ENCODE peak calls at places on chromosomes 11 and 22, in seven cellular contexts. One of them, this sample, is unnamed.

GRCh38 chr22:34798605-34799004 is 267.4 kb upstream of the ISX start:
- DNase-seq in astrocyte of the cerebellum: no peak
- DNase-seq in cardiac fibroblast: no peak
- DNase-seq in tibial artery: no peak
- DNase-seq in nephron progenitor cell: no peak
- DNase-seq in breast epithelium: no peak
- DNase-seq in CD8-positive, alpha-beta T cell: no peak
- DNase-seq in this sample: no peak

GRCh38 chr11:7656704-7657103 is 16.6 kb downstream of the CYB5R2 start:
- DNase-seq in nephron progenitor cell: no peak
- DNase-seq in breast epithelium: no peak
- DNase-seq in tibial artery: no peak
- DNase-seq in cardiac fibroblast: no peak
- DNase-seq in CD8-positive, alpha-beta T cell: no peak
- DNase-seq in astrocyte of the cerebellum: no peak
- DNase-seq in this sample: no peak

GRCh38 chr11:22566293-22566692 is 59.3 kb downstream of the FANCF start:
- DNase-seq in breast epithelium: no peak
- DNase-seq in tibial artery: no peak
- DNase-seq in astrocyte of the cerebellum: no peak
- DNase-seq in nephron progenitor cell: peak; percentile 8
- DNase-seq in cardiac fibroblast: no peak
- DNase-seq in CD8-positive, alpha-beta T cell: no peak
- DNase-seq in this sample: no peak

GRCh38 chr11:35621620-35622019 is 3.4 kb downstream of the FJX1 start:
- DNase-seq in astrocyte of the cerebellum: no peak
- DNase-seq in breast epithelium: no peak
- DNase-seq in cardiac fibroblast: peak; percentile 53
- DNase-seq in CD8-positive, alpha-beta T cell: no peak
- DNase-seq in tibial artery: no peak
- DNase-seq in nephron progenitor cell: no peak
- DNase-seq in this sample: no peak

GRCh38 chr11:66612458-66612857 is 4.0 kb upstream of the RBM14 start:
- DNase-seq in CD8-positive, alpha-beta T cell: no peak
- DNase-seq in astrocyte of the cerebellum: no peak
- DNase-seq in cardiac fibroblast: no peak
- DNase-seq in nephron progenitor cell: no peak
- DNase-seq in breast epithelium: no peak
- DNase-seq in tibial artery: no peak
- DNase-seq in this sample: no peak

GRCh38 chr11:77580712-77581337 is 8.9 kb upstream of the AQP11 start:
- DNase-seq in nephron progenitor cell: peak; percentile 20
- DNase-seq in CD8-positive, alpha-beta T cell: no peak
- DNase-seq in astrocyte of the cerebellum: no peak
- DNase-seq in tibial artery: no peak
- DNase-seq in cardiac fibroblast: peak; percentile 37
- DNase-seq in breast epithelium: no peak
- DNase-seq in this sample: no peak

GRCh38 chr22:17974703-17975372 is 49.5 kb downstream of the MICAL3 start:
- DNase-seq in tibial artery: no peak
- DNase-seq in CD8-positive, alpha-beta T cell: no peak
- DNase-seq in breast epithelium: no peak
- DNase-seq in cardiac fibroblast: no peak
- DNase-seq in nephron progenitor cell: no peak
- DNase-seq in astrocyte of the cerebellum: no peak
- DNase-seq in this sample: no peak

GRCh38 chr22:49917997-49918910 is at the start of the genes ALG12 and CRELD2:
- DNase-seq in tibial artery: peak; percentile 98
- DNase-seq in astrocyte of the cerebellum: peak; percentile 90
- DNase-seq in cardiac fibroblast: peak; percentile 97
- DNase-seq in breast epithelium: peak; percentile 99
- DNase-seq in CD8-positive, alpha-beta T cell: peak; percentile 96
- DNase-seq in nephron progenitor cell: peak; percentile 98
- DNase-seq in this sample: peak; percentile 99

GRCh38 chr22:37169412-37169811 is 18.6 kb downstream of the C1QTNF6 start:
- DNase-seq in nephron progenitor cell: no peak
- DNase-seq in breast epithelium: peak; percentile 50
- DNase-seq in cardiac fibroblast: no peak
- DNase-seq in CD8-positive, alpha-beta T cell: no peak
- DNase-seq in astrocyte of the cerebellum: no peak
- DNase-seq in tibial artery: no peak
- DNase-seq in this sample: peak; percentile 4

GRCh38 chr22:37172266-37173245 is 15.5 kb downstream of the C1QTNF6 start:
- DNase-seq in CD8-positive, alpha-beta T cell: no peak
- DNase-seq in nephron progenitor cell: no peak
- DNase-seq in tibial artery: no peak
- DNase-seq in cardiac fibroblast: no peak
- DNase-seq in astrocyte of the cerebellum: no peak
- DNase-seq in breast epithelium: peak; percentile 38
- DNase-seq in this sample: peak; percentile 33

GRCh38 chr22:37167981-37168647 is 18.4 kb upstream of the IL2RB start:
- DNase-seq in cardiac fibroblast: no peak
- DNase-seq in astrocyte of the cerebellum: no peak
- DNase-seq in breast epithelium: no peak
- DNase-seq in nephron progenitor cell: no peak
- DNase-seq in CD8-positive, alpha-beta T cell: no peak
- DNase-seq in tibial artery: peak; percentile 7
- DNase-seq in this sample: no peak

GRCh38 chr22:37171662-37172061 is 16.4 kb downstream of the C1QTNF6 start:
- DNase-seq in astrocyte of the cerebellum: no peak
- DNase-seq in cardiac fibroblast: no peak
- DNase-seq in breast epithelium: no peak
- DNase-seq in nephron progenitor cell: no peak
- DNase-seq in tibial artery: no peak
- DNase-seq in CD8-positive, alpha-beta T cell: no peak
- DNase-seq in this sample: no peak

DNA sequence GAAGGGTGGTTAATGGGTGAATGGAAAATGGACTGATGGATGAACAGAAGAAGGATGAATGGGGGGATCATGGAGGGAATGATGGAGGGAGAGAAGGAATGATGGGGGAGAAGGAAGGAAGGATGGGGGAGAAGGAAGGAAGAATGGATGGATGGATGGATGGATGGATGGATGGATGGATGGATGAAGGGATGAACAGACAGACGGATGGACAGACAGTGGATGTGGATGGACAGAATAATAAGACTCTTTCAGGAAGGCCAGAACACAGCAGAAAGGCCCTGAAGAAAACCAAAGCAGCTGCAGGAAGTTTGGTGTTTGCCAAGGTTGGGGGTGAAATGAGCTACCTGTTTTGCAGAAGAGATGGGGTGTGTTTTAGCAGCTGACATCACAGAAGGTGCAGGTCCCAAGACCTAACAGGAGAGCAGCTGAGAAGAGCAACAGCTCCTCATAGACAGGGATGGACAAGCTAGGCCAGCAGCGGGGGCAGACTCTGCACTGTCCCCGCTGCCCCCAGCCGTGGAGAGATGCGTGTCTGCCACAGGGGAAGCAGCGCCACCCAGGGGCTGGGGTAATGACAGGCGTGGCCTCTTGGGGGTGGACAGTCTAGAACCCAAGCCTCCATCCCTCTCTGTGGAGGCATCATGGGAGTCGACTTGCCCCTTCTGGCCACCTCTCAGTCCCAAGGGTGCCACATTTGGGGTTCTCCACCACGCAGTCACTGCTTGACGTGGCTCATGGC is 17.9 kb downstream of the C1QTNF6 start:
- DNase-seq in nephron progenitor cell: no peak
- DNase-seq in breast epithelium: peak; percentile 15
- DNase-seq in astrocyte of the cerebellum: no peak
- DNase-seq in cardiac fibroblast: no peak
- DNase-seq in CD8-positive, alpha-beta T cell: no peak
- DNase-seq in tibial artery: peak; percentile 19
- DNase-seq in this sample: no peak
- TF ChIP-seq CTCF in nephron progenitor cell: no peak
- TF ChIP-seq CTCF in breast epithelium: no peak
- TF ChIP-seq CTCF in astrocyte of the cerebellum: no peak
- TF ChIP-seq CTCF in cardiac fibroblast: no peak
- TF ChIP-seq CTCF in CD8-positive, alpha-beta T cell: no peak
- TF ChIP-seq CTCF in tibial artery: no peak
- TF ChIP-seq CTCF in this sample: no peak

GRCh38 chr11:33658195-33658900 is 42.3 kb downstream of the C11orf91 start:
- DNase-seq in nephron progenitor cell: no peak
- DNase-seq in astrocyte of the cerebellum: no peak
- DNase-seq in CD8-positive, alpha-beta T cell: no peak
- DNase-seq in cardiac fibroblast: no peak
- DNase-seq in tibial artery: no peak
- DNase-seq in breast epithelium: no peak
- DNase-seq in this sample: no peak
- TF ChIP-seq CTCF in nephron progenitor cell: no peak
- TF ChIP-seq CTCF in astrocyte of the cerebellum: no peak
- TF ChIP-seq CTCF in CD8-positive, alpha-beta T cell: no peak
- TF ChIP-seq CTCF in cardiac fibroblast: no peak
- TF ChIP-seq CTCF in tibial artery: no peak
- TF ChIP-seq CTCF in breast epithelium: no peak
- TF ChIP-seq CTCF in this sample: no peak

DNA sequence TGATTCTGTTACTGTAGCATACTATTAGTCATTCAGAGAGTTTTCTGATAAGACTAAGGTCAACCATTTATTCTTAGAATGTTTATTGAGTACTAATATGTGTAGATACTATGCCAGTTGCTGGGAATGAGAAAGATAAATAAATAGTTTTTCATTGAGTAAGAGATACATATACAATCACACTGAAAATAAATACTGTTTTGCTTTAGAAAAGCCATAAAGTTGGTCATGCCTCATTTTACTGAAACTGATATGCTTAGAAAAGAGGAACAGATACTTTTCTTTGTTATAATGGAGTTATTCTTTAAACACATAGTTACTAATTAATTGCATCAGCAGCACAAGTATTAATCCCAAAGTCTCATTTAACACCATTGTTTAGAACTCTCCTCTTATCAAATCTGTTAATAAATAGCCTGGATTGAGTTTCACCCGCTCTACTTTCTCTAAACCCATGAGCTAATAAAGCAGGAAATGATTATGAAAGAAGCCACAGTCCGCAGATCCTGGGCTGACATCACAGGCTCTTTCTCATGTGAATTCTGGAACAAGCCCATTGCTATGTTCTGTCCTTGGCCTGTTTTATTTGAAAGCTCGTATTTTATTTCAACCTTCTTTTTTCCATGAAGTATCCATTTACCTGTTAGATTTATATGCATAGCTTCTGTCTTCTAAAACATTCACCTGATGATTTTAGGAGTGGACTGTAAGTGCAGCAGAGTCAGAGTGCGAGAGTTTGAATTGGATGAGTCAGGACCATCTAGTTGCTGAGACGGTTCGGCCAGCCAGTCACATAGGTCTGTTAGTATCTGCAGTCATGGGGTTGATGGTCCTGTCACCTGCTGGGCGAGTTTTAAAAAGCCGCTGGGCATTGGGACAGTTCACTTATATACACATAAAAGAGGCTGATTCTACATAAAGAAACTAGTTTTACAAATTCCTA is 35.5 kb downstream of the PIWIL4 start:
- DNase-seq in cardiac fibroblast: peak; percentile 86
- DNase-seq in tibial artery: peak; percentile 59
- DNase-seq in nephron progenitor cell: no peak
- DNase-seq in CD8-positive, alpha-beta T cell: no peak
- DNase-seq in astrocyte of the cerebellum: no peak
- DNase-seq in breast epithelium: no peak
- DNase-seq in this sample: peak; percentile 61
- TF ChIP-seq CTCF in cardiac fibroblast: peak; percentile 52
- TF ChIP-seq CTCF in tibial artery: no peak
- TF ChIP-seq CTCF in nephron progenitor cell: no peak
- TF ChIP-seq CTCF in CD8-positive, alpha-beta T cell: no peak
- TF ChIP-seq CTCF in astrocyte of the cerebellum: no peak
- TF ChIP-seq CTCF in breast epithelium: no peak
- TF ChIP-seq CTCF in this sample: peak; percentile 59

DNA sequence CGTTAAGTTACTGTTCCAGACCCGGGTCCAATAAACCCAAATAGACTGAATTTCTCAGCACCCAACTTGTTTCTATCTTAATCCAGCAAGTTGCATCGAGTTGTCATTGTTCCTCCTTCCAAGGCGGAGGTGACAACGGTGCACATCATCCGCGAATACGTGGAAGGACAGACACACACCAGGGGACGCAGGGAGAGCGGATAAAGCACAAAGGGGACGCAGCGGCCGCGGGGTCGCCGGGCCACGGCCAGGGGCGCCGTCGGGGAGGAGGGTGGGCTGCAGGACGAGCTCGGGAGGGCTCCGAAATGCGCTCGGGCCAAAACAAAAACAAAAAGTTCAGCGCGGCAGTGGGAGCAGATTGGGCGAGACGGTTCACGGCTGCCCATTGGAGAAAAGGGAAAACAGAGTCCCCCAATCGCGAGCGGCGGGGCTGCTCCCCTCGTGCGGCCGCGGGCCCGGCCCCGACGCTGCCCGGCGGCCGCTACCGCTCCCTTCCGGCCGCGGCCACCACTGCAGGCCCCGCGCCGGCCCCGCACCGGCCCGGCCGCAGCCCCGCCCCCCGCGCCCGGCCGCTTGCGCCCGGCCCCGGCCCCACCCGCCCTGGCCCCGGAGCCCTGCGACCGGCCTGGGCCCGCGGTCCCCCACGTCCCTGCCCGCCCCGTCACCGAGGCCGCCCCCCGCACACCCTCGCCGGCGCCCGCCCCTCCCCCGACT is 518 bp downstream of the KMT5B start:
- DNase-seq in nephron progenitor cell: peak; percentile 76
- DNase-seq in CD8-positive, alpha-beta T cell: peak; percentile 40
- DNase-seq in tibial artery: peak; percentile 64
- DNase-seq in cardiac fibroblast: peak; percentile 73
- DNase-seq in breast epithelium: peak; percentile 75
- DNase-seq in astrocyte of the cerebellum: peak; percentile 32
- DNase-seq in this sample: peak; percentile 78
- TF ChIP-seq CTCF in nephron progenitor cell: no peak
- TF ChIP-seq CTCF in CD8-positive, alpha-beta T cell: no peak
- TF ChIP-seq CTCF in tibial artery: peak; percentile 20
- TF ChIP-seq CTCF in cardiac fibroblast: peak; percentile 5
- TF ChIP-seq CTCF in breast epithelium: peak; percentile 33
- TF ChIP-seq CTCF in astrocyte of the cerebellum: peak; percentile 2
- TF ChIP-seq CTCF in this sample: peak; percentile 51

DNA sequence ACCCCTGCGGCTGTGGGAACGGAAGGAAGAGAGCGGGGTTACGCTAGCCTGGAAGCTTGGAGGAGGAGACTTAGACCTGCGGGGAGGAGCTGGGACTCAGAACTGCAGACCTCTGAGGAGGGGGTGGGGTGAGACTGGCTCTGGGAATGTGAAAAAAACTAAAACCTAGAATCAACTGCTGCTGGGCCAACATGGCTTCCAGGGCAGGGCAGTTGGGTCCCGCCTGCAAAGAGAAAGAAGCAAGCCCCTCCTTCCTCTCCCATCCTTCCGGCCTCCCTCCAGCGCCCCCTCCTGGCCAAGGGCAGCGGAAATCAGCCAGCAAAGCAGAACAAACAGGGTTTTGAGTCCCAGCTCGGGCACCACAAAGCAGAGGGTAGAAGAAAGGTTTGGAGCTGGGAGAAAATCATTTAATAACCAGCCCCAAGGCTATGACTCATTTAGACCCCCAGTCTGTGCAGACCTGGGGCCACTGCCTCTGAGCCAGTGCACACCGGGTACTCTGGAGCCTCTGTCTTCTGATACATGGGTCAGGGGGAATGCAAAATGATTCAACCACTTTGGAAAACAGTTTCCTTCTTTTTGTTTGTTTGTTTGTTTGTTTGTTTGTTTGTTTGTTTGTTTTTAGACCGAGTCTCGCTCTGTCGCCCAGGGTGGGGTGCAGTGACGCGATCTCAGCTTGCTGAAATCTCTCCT is 7.3 kb upstream of the NCF4 start:
- DNase-seq in tibial artery: peak; percentile 50
- DNase-seq in astrocyte of the cerebellum: no peak
- DNase-seq in breast epithelium: no peak
- DNase-seq in CD8-positive, alpha-beta T cell: peak; percentile 79
- DNase-seq in nephron progenitor cell: peak; percentile 81
- DNase-seq in cardiac fibroblast: peak; percentile 74
- DNase-seq in this sample: peak; percentile 71
- TF ChIP-seq CTCF in tibial artery: peak; percentile 37
- TF ChIP-seq CTCF in astrocyte of the cerebellum: peak; percentile 58
- TF ChIP-seq CTCF in breast epithelium: peak; percentile 44
- TF ChIP-seq CTCF in CD8-positive, alpha-beta T cell: peak; percentile 70
- TF ChIP-seq CTCF in nephron progenitor cell: peak; percentile 59
- TF ChIP-seq CTCF in cardiac fibroblast: peak; percentile 84
- TF ChIP-seq CTCF in this sample: peak; percentile 37

This sample was measured in psoas muscle.